ENCODE peak calls at places on chromosomes 1 and 21, in six cellular contexts. One of them, this sample, is unnamed.

GRCh38 chr1:87291107-87291506 is 37.6 kb upstream of the LMO4 start:
- DNase-seq in HCEC 1CT: peak
- DNase-seq in GM20000: no peak
- DNase-seq in T-helper 1 cell: no peak
- DNase-seq in A172: no peak
- DNase-seq in astrocyte of the spinal cord: peak
- DNase-seq in this sample: no peak

GRCh38 chr21:27339902-27340301 is 373.0 kb upstream of the ADAMTS5 start:
- DNase-seq in HCEC 1CT: peak
- DNase-seq in GM20000: no peak
- DNase-seq in T-helper 1 cell: no peak
- DNase-seq in A172: no peak
- DNase-seq in astrocyte of the spinal cord: no peak
- DNase-seq in this sample: no peak

GRCh38 chr1:230292739-230293720 is 133.1 kb downstream of the PGBD5 start:
- DNase-seq in HCEC 1CT: no peak
- DNase-seq in GM20000: no peak
- DNase-seq in T-helper 1 cell: no peak
- DNase-seq in A172: no peak
- DNase-seq in astrocyte of the spinal cord: no peak
- DNase-seq in this sample: no peak

GRCh38 chr1:173758980-173759379 is 44.2 kb downstream of the KLHL20 start:
- DNase-seq in HCEC 1CT: no peak
- DNase-seq in GM20000: no peak
- DNase-seq in T-helper 1 cell: no peak
- DNase-seq in A172: no peak
- DNase-seq in astrocyte of the spinal cord: no peak
- DNase-seq in this sample: no peak

GRCh38 chr1:173099166-173099565 is 48.4 kb upstream of the TNFSF18 start:
- DNase-seq in HCEC 1CT: no peak
- DNase-seq in GM20000: no peak
- DNase-seq in T-helper 1 cell: no peak
- DNase-seq in A172: no peak
- DNase-seq in astrocyte of the spinal cord: no peak
- DNase-seq in this sample: no peak

GRCh38 chr1:233368106-233368783 is 40.7 kb downstream of the MAP3K21 start:
- DNase-seq in HCEC 1CT: peak
- DNase-seq in GM20000: no peak
- DNase-seq in T-helper 1 cell: no peak
- DNase-seq in A172: peak
- DNase-seq in astrocyte of the spinal cord: no peak
- DNase-seq in this sample: no peak

GRCh38 chr1:71031426-71031825 is 16.2 kb downstream of the PTGER3 start:
- DNase-seq in HCEC 1CT: peak
- DNase-seq in GM20000: no peak
- DNase-seq in T-helper 1 cell: no peak
- DNase-seq in A172: no peak
- DNase-seq in astrocyte of the spinal cord: no peak
- DNase-seq in this sample: no peak

GRCh38 chr1:94792876-94793605 is 27.1 kb upstream of the SLC44A3 start:
- DNase-seq in HCEC 1CT: peak
- DNase-seq in GM20000: no peak
- DNase-seq in T-helper 1 cell: no peak
- DNase-seq in A172: no peak
- DNase-seq in astrocyte of the spinal cord: peak
- DNase-seq in this sample: no peak

GRCh38 chr1:167587342-167587741 is 33.8 kb upstream of the CREG1 start:
- DNase-seq in HCEC 1CT: no peak
- DNase-seq in GM20000: no peak
- DNase-seq in T-helper 1 cell: no peak
- DNase-seq in A172: no peak
- DNase-seq in astrocyte of the spinal cord: no peak
- DNase-seq in this sample: no peak

GRCh38 chr1:240415532-240415931 is 196.4 kb downstream of the GREM2 start:
- DNase-seq in HCEC 1CT: no peak
- DNase-seq in GM20000: no peak
- DNase-seq in T-helper 1 cell: no peak
- DNase-seq in A172: peak
- DNase-seq in astrocyte of the spinal cord: no peak
- DNase-seq in this sample: no peak

GRCh38 chr1:241336335-241336734 is 20.7 kb downstream of the RGS7 start:
- DNase-seq in HCEC 1CT: peak
- DNase-seq in GM20000: no peak
- DNase-seq in T-helper 1 cell: no peak
- DNase-seq in A172: peak
- DNase-seq in astrocyte of the spinal cord: peak
- DNase-seq in this sample: no peak

GRCh38 chr1:161044908-161045748 is 649 bp downstream of the USF1 start:
- DNase-seq in HCEC 1CT: peak
- DNase-seq in GM20000: peak
- DNase-seq in T-helper 1 cell: peak
- DNase-seq in A172: peak
- DNase-seq in astrocyte of the spinal cord: peak
- DNase-seq in this sample: peak

GRCh38 chr1:181135462-181135781 is 46.9 kb downstream of the IER5 start:
- DNase-seq in HCEC 1CT: no peak
- DNase-seq in GM20000: no peak
- DNase-seq in T-helper 1 cell: no peak
- DNase-seq in A172: peak
- DNase-seq in astrocyte of the spinal cord: no peak
- DNase-seq in this sample: no peak

GRCh38 chr1:81554534-81554933 is 246.2 kb upstream of the ADGRL2 start:
- DNase-seq in HCEC 1CT: no peak
- DNase-seq in GM20000: no peak
- DNase-seq in T-helper 1 cell: no peak
- DNase-seq in A172: no peak
- DNase-seq in astrocyte of the spinal cord: no peak
- DNase-seq in this sample: no peak